ENCODE peak calls at places on chromosomes 7 and 10, in five cellular contexts. S is IMR-90, L is OCI-LY7, P is fibroblast of lung, Q is body of pancreas. Z is an unnamed sample.
A peak's percentile ranks its signal among the peaks of the same experiment; 100 is the strongest.

GRCh38 chr10:34710391-34710751 is 104.7 kb downstream of the PARD3 start:
- DNase-seq in L (no peak), Q (no peak), S (peak; percentile 78), P (peak; percentile 77), Z (no peak)

GRCh38 chr10:24437302-24437701 is 228.4 kb downstream of the KIAA1217 start:
- DNase-seq in P (no peak), L (no peak), Q (no peak), S (no peak), Z (no peak)

GRCh38 chr7:23918856-23919255 is 208.8 kb downstream of the STK31 start:
- DNase-seq in S (no peak), P (peak; percentile 8), L (no peak), Q (no peak), Z (no peak)

GRCh38 chr10:111076682-111077661 is at the start of gene ADRA2A:
- DNase-seq in P (peak; percentile 33), Q (peak; percentile 84), S (peak; percentile 15), L (no peak), Z (peak; percentile 40)

GRCh38 chr10:12420530-12421117 is 71.3 kb downstream of the CAMK1D start:
- DNase-seq in S (no peak), P (no peak), Q (no peak), L (no peak), Z (no peak)

GRCh38 chr7:70728873-70729552 is 402.9 kb upstream of the GALNT17 start:
- DNase-seq in Q (no peak), S (no peak), L (no peak), P (no peak), Z (peak; percentile 23)

GRCh38 chr10:70664702-70665195 is 7.6 kb upstream of the ADAMTS14 start:
- DNase-seq in P (peak; percentile 96), L (peak; percentile 24), Q (no peak), S (peak; percentile 95), Z (no peak)

GRCh38 chr7:98191668-98192431 is 19.4 kb upstream of the BHLHA15 start:
- DNase-seq in S (no peak), L (no peak), Q (no peak), P (no peak), Z (no peak)

GRCh38 chr7:105439174-105439893 is 50.6 kb upstream of the SRPK2 start:
- DNase-seq in L (no peak), Q (peak; percentile 41), S (peak; percentile 86), P (peak; percentile 49), Z (peak; percentile 17)

GRCh38 chr10:79445217-79445707 is at the start of gene ZCCHC24:
- DNase-seq in L (peak; percentile 67), Q (peak; percentile 72), P (no peak), S (no peak), Z (peak; percentile 69)

GRCh38 chr10:79260803-79261740 is 86.2 kb upstream of the PPIF start:
- DNase-seq in Q (peak; percentile 73), S (peak; percentile 80), L (no peak), P (peak; percentile 69), Z (no peak)

GRCh38 chr7:71385362-71385761 is 253.4 kb downstream of the GALNT17 start:
- DNase-seq in Q (no peak), L (no peak), P (no peak), S (no peak), Z (no peak)

GRCh38 chr7:30510124-30511074 is 5.8 kb upstream of the GGCT start:
- DNase-seq in S (peak; percentile 44), P (peak; percentile 59), L (peak; percentile 57), Q (peak; percentile 33), Z (peak; percentile 48)

GRCh38 chr7:65978891-65979582 is 3.0 kb downstream of the GUSB start:
- DNase-seq in Q (no peak), L (no peak), S (no peak), P (no peak), Z (no peak)

GRCh38 chr10:3554121-3554522 is 230.9 kb downstream of the KLF6 start:
- DNase-seq in L (no peak), Q (no peak), S (no peak), P (no peak), Z (no peak)

GRCh38 chr7:13880789-13881188 is 108.7 kb downstream of the ETV1 start:
- DNase-seq in S (peak; percentile 91), P (peak; percentile 18), Q (no peak), L (no peak), Z (no peak)

GRCh38 chr10:70331486-70332268 is 47.9 kb upstream of the NPFFR1 start:
- DNase-seq in P (peak; percentile 97), S (peak; percentile 93), Q (peak; percentile 88), L (peak; percentile 93), Z (peak; percentile 20)

GRCh38 chr10:99435986-99436633 is 5.7 kb upstream of the GOT1 start:
- DNase-seq in Q (no peak), L (peak; percentile 61), S (peak; percentile 59), P (peak; percentile 44), Z (no peak)

GRCh38 chr10:124162136-124162535 is 68.7 kb upstream of the CHST15 start:
- DNase-seq in L (no peak), P (no peak), S (no peak), Q (no peak), Z (no peak)

GRCh38 chr7:79290841-79291497 is 162.5 kb downstream of the MAGI2 start:
- DNase-seq in L (no peak), Q (no peak), P (peak; percentile 41), S (peak; percentile 70), Z (no peak)

GRCh38 chr7:107046511-107047259 is 2.2 kb downstream of the PRKAR2B start:
- DNase-seq in S (no peak), P (no peak), Q (no peak), L (no peak), Z (no peak)
- H3K4me1 ChIP-seq in S (peaks cover 4% of the 10 kb centered on the region), P (peaks cover under 1% of the 10 kb centered on the region), Q (peaks cover 8% of the 10 kb centered on the region), L (peaks cover 58% of the 10 kb centered on the region), Z (peaks cover 7% of the 10 kb centered on the region)

GRCh38 chr7:158353606-158354570 is 233.7 kb downstream of the PTPRN2 start:
- DNase-seq in S (no peak), Q (no peak), L (peak; percentile 30), P (no peak), Z (no peak)
- H3K9me3 ChIP-seq in S (peaks cover 52% of the 10 kb centered on the region), Q (no peaks in the 10 kb centered on the region), L (no peaks in the 10 kb centered on the region), P (no peaks in the 10 kb centered on the region), Z (no peaks in the 10 kb centered on the region)

DNA sequence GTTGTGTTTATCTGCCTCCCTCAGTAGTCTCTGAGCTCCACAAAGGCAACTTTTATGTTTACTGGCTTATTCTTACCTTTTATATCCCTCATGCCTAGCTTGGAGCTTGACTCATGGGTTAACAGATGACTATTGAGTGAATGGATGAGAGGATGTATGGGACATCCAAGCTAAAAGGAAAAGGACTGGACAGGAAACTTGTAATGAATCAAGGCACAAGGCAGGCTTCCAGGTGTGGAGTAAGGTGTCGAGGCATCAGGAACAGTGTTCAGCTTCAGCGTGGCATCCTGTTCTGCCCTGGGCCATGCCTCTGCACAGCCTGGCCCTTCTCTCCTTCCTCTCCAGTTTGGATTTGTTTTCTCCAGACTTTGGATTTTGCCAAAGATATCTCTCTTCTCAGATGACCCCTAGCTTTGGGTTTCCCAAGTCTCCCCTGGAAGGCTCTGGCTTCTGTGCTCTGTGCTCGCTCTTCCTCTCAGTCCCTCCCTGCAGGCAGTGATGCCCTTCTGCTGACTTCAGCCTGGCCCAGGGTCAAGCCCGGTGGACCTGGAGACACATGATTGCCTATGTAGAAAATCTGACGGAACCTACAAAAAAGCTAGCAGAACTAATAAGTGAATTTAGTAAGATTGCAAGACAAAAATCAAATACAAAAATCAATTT is 367.3 kb downstream of the CXCL12 start:
- DNase-seq in S (no peak), L (no peak), Q (no peak), P (no peak), Z (no peak)
- H3K27ac ChIP-seq in S (no peak overlapping the region), L (no peak overlapping the region), Q (no peak overlapping the region), P (no peak overlapping the region), Z (no peak overlapping the region)

GRCh38 chr7:40777913-40778312 is 643.1 kb downstream of the SUGCT start:
- DNase-seq in Q (no peak), S (no peak), L (no peak), P (no peak), Z (no peak)
- H3K4me1 ChIP-seq in Q (peaks cover 4% of the 10 kb centered on the region), S (peaks cover 4% of the 10 kb centered on the region), L (peaks cover 32% of the 10 kb centered on the region), P (no peaks in the 10 kb centered on the region), Z (no peaks in the 10 kb centered on the region)

GRCh38 chr7:157844611-157845010 is 507.8 kb downstream of the DNAJB6 start:
- DNase-seq in P (no peak), S (no peak), L (no peak), Q (no peak), Z (no peak)

GRCh38 chr7:157845203-157845810 is 508.5 kb downstream of the DNAJB6 start:
- DNase-seq in P (no peak), S (no peak), Q (no peak), L (no peak), Z (no peak)

GRCh38 chr7:157846281-157846680 is 509.5 kb downstream of the DNAJB6 start:
- DNase-seq in S (no peak), P (no peak), L (no peak), Q (no peak), Z (no peak)

GRCh38 chr7:157843336-157844140 is 506.7 kb downstream of the DNAJB6 start:
- DNase-seq in Q (no peak), P (no peak), S (no peak), L (no peak), Z (no peak)

GRCh38 chr7:157844141-157844540 is 507.3 kb downstream of the DNAJB6 start:
- DNase-seq in L (no peak), Q (no peak), P (no peak), S (no peak), Z (no peak)
- H3K9me3 ChIP-seq in L (peaks cover 9% of the 10 kb centered on the region), Q (no peaks in the 10 kb centered on the region), P (peaks cover 12% of the 10 kb centered on the region), S (peaks cover 55% of the 10 kb centered on the region), Z (no peaks in the 10 kb centered on the region)

GRCh38 chr7:134795231-134795630 is 15.8 kb downstream of the CALD1 start:
- DNase-seq in L (no peak), S (no peak), Q (no peak), P (no peak), Z (no peak)
- H3K27ac ChIP-seq in L (no peak overlapping the region), S (no peak overlapping the region), Q (no peak overlapping the region), P (no peak overlapping the region), Z (no peak overlapping the region)

Z was measured in thyroid gland.